ENCODE peak calls at places on chromosomes 6 and 20, in nine cellular contexts. One of them, this sample, is unnamed.
A peak's percentile ranks its signal among the peaks of the same experiment; 100 is the strongest.

GRCh38 chr20:53599378-53599777 is 5.7 kb upstream of the ZNF217 start:
- DNase-seq in endothelial cell: no peak
- DNase-seq in AML-193: no peak
- DNase-seq in epithelial cell of esophagus: no peak
- DNase-seq in T follicular helper cell: no peak
- DNase-seq in glutamatergic neuron: no peak
- DNase-seq in activated CD4-positive, alpha-beta T cell treated with anti-CD3 and anti-CD28 coated beads, Interleukin-2, amount 10 ng/mL, durations not matched to agents 7 days and 5 days: no peak
- DNase-seq in naive thymus-derived CD8-positive, alpha-beta T cell: no peak
- DNase-seq in A549: no peak
- DNase-seq in this sample: no peak

GRCh38 chr6:168032383-168032760 is 34.9 kb downstream of the KIF25 start:
- DNase-seq in endothelial cell: no peak
- DNase-seq in AML-193: no peak
- DNase-seq in epithelial cell of esophagus: peak; percentile 32
- DNase-seq in T follicular helper cell: no peak
- DNase-seq in glutamatergic neuron: no peak
- DNase-seq in activated CD4-positive, alpha-beta T cell treated with anti-CD3 and anti-CD28 coated beads, Interleukin-2, amount 10 ng/mL, durations not matched to agents 7 days and 5 days: no peak
- DNase-seq in naive thymus-derived CD8-positive, alpha-beta T cell: no peak
- DNase-seq in A549: no peak
- DNase-seq in this sample: no peak

GRCh38 chr6:148325316-148326068 is 17.1 kb upstream of the SASH1 start:
- DNase-seq in endothelial cell: no peak
- DNase-seq in AML-193: no peak
- DNase-seq in epithelial cell of esophagus: no peak
- DNase-seq in T follicular helper cell: no peak
- DNase-seq in glutamatergic neuron: no peak
- DNase-seq in activated CD4-positive, alpha-beta T cell treated with anti-CD3 and anti-CD28 coated beads, Interleukin-2, amount 10 ng/mL, durations not matched to agents 7 days and 5 days: no peak
- DNase-seq in naive thymus-derived CD8-positive, alpha-beta T cell: no peak
- DNase-seq in A549: no peak
- DNase-seq in this sample: no peak

GRCh38 chr6:24321538-24322162 is 36.2 kb downstream of the DCDC2 start:
- DNase-seq in endothelial cell: no peak
- DNase-seq in AML-193: no peak
- DNase-seq in epithelial cell of esophagus: no peak
- DNase-seq in T follicular helper cell: no peak
- DNase-seq in glutamatergic neuron: no peak
- DNase-seq in activated CD4-positive, alpha-beta T cell treated with anti-CD3 and anti-CD28 coated beads, Interleukin-2, amount 10 ng/mL, durations not matched to agents 7 days and 5 days: no peak
- DNase-seq in naive thymus-derived CD8-positive, alpha-beta T cell: no peak
- DNase-seq in A549: no peak
- DNase-seq in this sample: no peak

GRCh38 chr6:137341721-137342195 is 122.6 kb upstream of the IFNGR1 start:
- DNase-seq in endothelial cell: no peak
- DNase-seq in AML-193: peak; percentile 51
- DNase-seq in epithelial cell of esophagus: peak; percentile 17
- DNase-seq in T follicular helper cell: peak; percentile 37
- DNase-seq in glutamatergic neuron: peak; percentile 60
- DNase-seq in activated CD4-positive, alpha-beta T cell treated with anti-CD3 and anti-CD28 coated beads, Interleukin-2, amount 10 ng/mL, durations not matched to agents 7 days and 5 days: peak; percentile 60
- DNase-seq in naive thymus-derived CD8-positive, alpha-beta T cell: peak; percentile 31
- DNase-seq in A549: peak; percentile 37
- DNase-seq in this sample: peak; percentile 51

GRCh38 chr6:146339716-146340115 is 203.9 kb upstream of the RAB32 start:
- DNase-seq in endothelial cell: no peak
- DNase-seq in AML-193: no peak
- DNase-seq in epithelial cell of esophagus: peak; percentile 71
- DNase-seq in T follicular helper cell: no peak
- DNase-seq in glutamatergic neuron: no peak
- DNase-seq in activated CD4-positive, alpha-beta T cell treated with anti-CD3 and anti-CD28 coated beads, Interleukin-2, amount 10 ng/mL, durations not matched to agents 7 days and 5 days: no peak
- DNase-seq in naive thymus-derived CD8-positive, alpha-beta T cell: no peak
- DNase-seq in A549: peak; percentile 19
- DNase-seq in this sample: no peak

GRCh38 chr20:41004561-41005360 is 23.9 kb upstream of the TOP1 start:
- DNase-seq in endothelial cell: no peak
- DNase-seq in AML-193: no peak
- DNase-seq in epithelial cell of esophagus: peak; percentile 84
- DNase-seq in T follicular helper cell: no peak
- DNase-seq in glutamatergic neuron: no peak
- DNase-seq in activated CD4-positive, alpha-beta T cell treated with anti-CD3 and anti-CD28 coated beads, Interleukin-2, amount 10 ng/mL, durations not matched to agents 7 days and 5 days: no peak
- DNase-seq in naive thymus-derived CD8-positive, alpha-beta T cell: no peak
- DNase-seq in A549: no peak
- DNase-seq in this sample: no peak

GRCh38 chr6:169092375-169092774 is 161.3 kb downstream of the THBS2 start:
- DNase-seq in endothelial cell: no peak
- DNase-seq in AML-193: no peak
- DNase-seq in epithelial cell of esophagus: no peak
- DNase-seq in T follicular helper cell: no peak
- DNase-seq in glutamatergic neuron: no peak
- DNase-seq in activated CD4-positive, alpha-beta T cell treated with anti-CD3 and anti-CD28 coated beads, Interleukin-2, amount 10 ng/mL, durations not matched to agents 7 days and 5 days: no peak
- DNase-seq in naive thymus-derived CD8-positive, alpha-beta T cell: no peak
- DNase-seq in A549: no peak
- DNase-seq in this sample: no peak

GRCh38 chr6:169177516-169178196 is 76.0 kb downstream of the THBS2 start:
- DNase-seq in endothelial cell: no peak
- DNase-seq in AML-193: no peak
- DNase-seq in epithelial cell of esophagus: no peak
- DNase-seq in T follicular helper cell: no peak
- DNase-seq in glutamatergic neuron: no peak
- DNase-seq in activated CD4-positive, alpha-beta T cell treated with anti-CD3 and anti-CD28 coated beads, Interleukin-2, amount 10 ng/mL, durations not matched to agents 7 days and 5 days: no peak
- DNase-seq in naive thymus-derived CD8-positive, alpha-beta T cell: no peak
- DNase-seq in A549: no peak
- DNase-seq in this sample: no peak

GRCh38 chr6:33241968-33242367 is 29.7 kb downstream of the VPS52 start:
- DNase-seq in endothelial cell: no peak
- DNase-seq in AML-193: no peak
- DNase-seq in epithelial cell of esophagus: no peak
- DNase-seq in T follicular helper cell: no peak
- DNase-seq in glutamatergic neuron: no peak
- DNase-seq in activated CD4-positive, alpha-beta T cell treated with anti-CD3 and anti-CD28 coated beads, Interleukin-2, amount 10 ng/mL, durations not matched to agents 7 days and 5 days: no peak
- DNase-seq in naive thymus-derived CD8-positive, alpha-beta T cell: no peak
- DNase-seq in A549: no peak
- DNase-seq in this sample: no peak

GRCh38 chr20:23368316-23369110 is 6.5 kb downstream of the GZF1 start:
- DNase-seq in endothelial cell: no peak
- DNase-seq in AML-193: no peak
- DNase-seq in epithelial cell of esophagus: no peak
- DNase-seq in T follicular helper cell: no peak
- DNase-seq in glutamatergic neuron: no peak
- DNase-seq in activated CD4-positive, alpha-beta T cell treated with anti-CD3 and anti-CD28 coated beads, Interleukin-2, amount 10 ng/mL, durations not matched to agents 7 days and 5 days: no peak
- DNase-seq in naive thymus-derived CD8-positive, alpha-beta T cell: no peak
- DNase-seq in A549: no peak
- DNase-seq in this sample: no peak

GRCh38 chr6:34585512-34586045 is 29.4 kb upstream of the SPDEF start:
- DNase-seq in endothelial cell: no peak
- DNase-seq in AML-193: no peak
- DNase-seq in epithelial cell of esophagus: peak; percentile 60
- DNase-seq in T follicular helper cell: no peak
- DNase-seq in glutamatergic neuron: no peak
- DNase-seq in activated CD4-positive, alpha-beta T cell treated with anti-CD3 and anti-CD28 coated beads, Interleukin-2, amount 10 ng/mL, durations not matched to agents 7 days and 5 days: no peak
- DNase-seq in naive thymus-derived CD8-positive, alpha-beta T cell: no peak
- DNase-seq in A549: no peak
- DNase-seq in this sample: no peak

GRCh38 chr6:137705166-137706064 is 161.6 kb upstream of the TNFAIP3 start:
- DNase-seq in endothelial cell: peak; percentile 80
- DNase-seq in AML-193: peak; percentile 79
- DNase-seq in epithelial cell of esophagus: peak; percentile 66
- DNase-seq in T follicular helper cell: peak; percentile 59
- DNase-seq in glutamatergic neuron: peak; percentile 76
- DNase-seq in activated CD4-positive, alpha-beta T cell treated with anti-CD3 and anti-CD28 coated beads, Interleukin-2, amount 10 ng/mL, durations not matched to agents 7 days and 5 days: peak; percentile 78
- DNase-seq in naive thymus-derived CD8-positive, alpha-beta T cell: peak; percentile 67
- DNase-seq in A549: peak; percentile 33
- DNase-seq in this sample: no peak

GRCh38 chr6:99330159-99330558 is 19.3 kb downstream of the FAXC start:
- DNase-seq in endothelial cell: peak; percentile 54
- DNase-seq in AML-193: peak; percentile 74
- DNase-seq in epithelial cell of esophagus: peak; percentile 81
- DNase-seq in T follicular helper cell: peak; percentile 32
- DNase-seq in glutamatergic neuron: peak; percentile 45
- DNase-seq in activated CD4-positive, alpha-beta T cell treated with anti-CD3 and anti-CD28 coated beads, Interleukin-2, amount 10 ng/mL, durations not matched to agents 7 days and 5 days: peak; percentile 70
- DNase-seq in naive thymus-derived CD8-positive, alpha-beta T cell: peak; percentile 32
- DNase-seq in A549: peak; percentile 66
- DNase-seq in this sample: peak; percentile 46

GRCh38 chr20:24207803-24208300 is 219.3 kb upstream of the GGTLC1 start:
- DNase-seq in endothelial cell: no peak
- DNase-seq in AML-193: no peak
- DNase-seq in epithelial cell of esophagus: no peak
- DNase-seq in T follicular helper cell: no peak
- DNase-seq in glutamatergic neuron: no peak
- DNase-seq in activated CD4-positive, alpha-beta T cell treated with anti-CD3 and anti-CD28 coated beads, Interleukin-2, amount 10 ng/mL, durations not matched to agents 7 days and 5 days: no peak
- DNase-seq in naive thymus-derived CD8-positive, alpha-beta T cell: no peak
- DNase-seq in A549: no peak
- DNase-seq in this sample: no peak

GRCh38 chr6:111291860-111292259 is 191.2 kb downstream of the REV3L start:
- DNase-seq in endothelial cell: no peak
- DNase-seq in AML-193: no peak
- DNase-seq in epithelial cell of esophagus: no peak
- DNase-seq in T follicular helper cell: no peak
- DNase-seq in glutamatergic neuron: no peak
- DNase-seq in activated CD4-positive, alpha-beta T cell treated with anti-CD3 and anti-CD28 coated beads, Interleukin-2, amount 10 ng/mL, durations not matched to agents 7 days and 5 days: no peak
- DNase-seq in naive thymus-derived CD8-positive, alpha-beta T cell: no peak
- DNase-seq in A549: no peak
- DNase-seq in this sample: no peak

GRCh38 chr20:17655865-17656489 is 26.1 kb downstream of the RRBP1 start:
- DNase-seq in endothelial cell: no peak
- DNase-seq in AML-193: no peak
- DNase-seq in epithelial cell of esophagus: peak; percentile 48
- DNase-seq in T follicular helper cell: no peak
- DNase-seq in glutamatergic neuron: no peak
- DNase-seq in activated CD4-positive, alpha-beta T cell treated with anti-CD3 and anti-CD28 coated beads, Interleukin-2, amount 10 ng/mL, durations not matched to agents 7 days and 5 days: no peak
- DNase-seq in naive thymus-derived CD8-positive, alpha-beta T cell: no peak
- DNase-seq in A549: no peak
- DNase-seq in this sample: no peak

GRCh38 chr20:23241416-23241815 is 109.2 kb upstream of the NXT1 start:
- DNase-seq in endothelial cell: no peak
- DNase-seq in AML-193: no peak
- DNase-seq in epithelial cell of esophagus: no peak
- DNase-seq in T follicular helper cell: no peak
- DNase-seq in glutamatergic neuron: no peak
- DNase-seq in activated CD4-positive, alpha-beta T cell treated with anti-CD3 and anti-CD28 coated beads, Interleukin-2, amount 10 ng/mL, durations not matched to agents 7 days and 5 days: no peak
- DNase-seq in naive thymus-derived CD8-positive, alpha-beta T cell: no peak
- DNase-seq in A549: no peak
- DNase-seq in this sample: no peak

GRCh38 chr20:32524871-32525501 is 60.1 kb downstream of the NOL4L start:
- DNase-seq in endothelial cell: no peak
- DNase-seq in AML-193: no peak
- DNase-seq in epithelial cell of esophagus: peak; percentile 25
- DNase-seq in T follicular helper cell: no peak
- DNase-seq in glutamatergic neuron: peak; percentile 29
- DNase-seq in activated CD4-positive, alpha-beta T cell treated with anti-CD3 and anti-CD28 coated beads, Interleukin-2, amount 10 ng/mL, durations not matched to agents 7 days and 5 days: no peak
- DNase-seq in naive thymus-derived CD8-positive, alpha-beta T cell: no peak
- DNase-seq in A549: no peak
- DNase-seq in this sample: no peak

This sample was measured in LoVo.